ENCODE peak calls at places on chromosomes 2 and 18, in six cellular contexts. One of them, this sample, is unnamed.

GRCh38 chr2:101463885-101464653 is 10.8 kb downstream of the RFX8 start:
- DNase-seq in Panc1: no peak
- DNase-seq in transverse colon: no peak
- DNase-seq in HCT116: no peak
- DNase-seq in stomach: no peak
- DNase-seq in upper lobe of left lung: no peak
- DNase-seq in this sample: peak; percentile 69

GRCh38 chr2:238613610-238614009 is 186.9 kb downstream of the ASB1 start:
- DNase-seq in Panc1: no peak
- DNase-seq in transverse colon: no peak
- DNase-seq in HCT116: no peak
- DNase-seq in stomach: no peak
- DNase-seq in upper lobe of left lung: no peak
- DNase-seq in this sample: no peak

GRCh38 chr2:98514879-98515570 is 70.4 kb downstream of the INPP4A start:
- DNase-seq in Panc1: no peak
- DNase-seq in transverse colon: no peak
- DNase-seq in HCT116: no peak
- DNase-seq in stomach: no peak
- DNase-seq in upper lobe of left lung: no peak
- DNase-seq in this sample: no peak

GRCh38 chr2:211132586-211132985 is 576.2 kb downstream of the CPS1 start:
- DNase-seq in Panc1: no peak
- DNase-seq in transverse colon: no peak
- DNase-seq in HCT116: no peak
- DNase-seq in stomach: no peak
- DNase-seq in upper lobe of left lung: no peak
- DNase-seq in this sample: no peak

GRCh38 chr2:100482741-100483140 is 12.5 kb downstream of the NMS start:
- DNase-seq in Panc1: peak; percentile 2
- DNase-seq in transverse colon: no peak
- DNase-seq in HCT116: no peak
- DNase-seq in stomach: no peak
- DNase-seq in upper lobe of left lung: no peak
- DNase-seq in this sample: no peak

GRCh38 chr18:23498877-23499570 is 4.3 kb upstream of the RMC1 start:
- DNase-seq in Panc1: peak; percentile 38
- DNase-seq in transverse colon: peak; percentile 72
- DNase-seq in HCT116: peak; percentile 59
- DNase-seq in stomach: peak; percentile 76
- DNase-seq in upper lobe of left lung: no peak
- DNase-seq in this sample: peak; percentile 48

GRCh38 chr18:14768241-14768640 is 20.3 kb downstream of the ANKRD30B start:
- DNase-seq in Panc1: no peak
- DNase-seq in transverse colon: no peak
- DNase-seq in HCT116: no peak
- DNase-seq in stomach: no peak
- DNase-seq in upper lobe of left lung: no peak
- DNase-seq in this sample: no peak

GRCh38 chr18:62883937-62884735 is 168.8 kb downstream of the PHLPP1 start:
- DNase-seq in Panc1: no peak
- DNase-seq in transverse colon: no peak
- DNase-seq in HCT116: no peak
- DNase-seq in stomach: no peak
- DNase-seq in upper lobe of left lung: no peak
- DNase-seq in this sample: no peak

GRCh38 chr2:219384083-219384713 is 3.5 kb downstream of the DNPEP start:
- DNase-seq in Panc1: no peak
- DNase-seq in transverse colon: no peak
- DNase-seq in HCT116: no peak
- DNase-seq in stomach: no peak
- DNase-seq in upper lobe of left lung: peak; percentile 50
- DNase-seq in this sample: no peak

GRCh38 chr2:204040016-204040415 is 103.5 kb downstream of the ICOS start:
- DNase-seq in Panc1: no peak
- DNase-seq in transverse colon: no peak
- DNase-seq in HCT116: no peak
- DNase-seq in stomach: no peak
- DNase-seq in upper lobe of left lung: no peak
- DNase-seq in this sample: no peak

GRCh38 chr2:171432206-171432968 is 1.4 kb downstream of the METTL8 start:
- DNase-seq in Panc1: no peak
- DNase-seq in transverse colon: no peak
- DNase-seq in HCT116: no peak
- DNase-seq in stomach: no peak
- DNase-seq in upper lobe of left lung: no peak
- DNase-seq in this sample: no peak
- H3K4me3 ChIP-seq in Panc1: peak overlapping the region; percentile 95
- H3K4me3 ChIP-seq in transverse colon: no peak overlapping the region
- H3K4me3 ChIP-seq in HCT116: peak overlapping the region; percentile 69
- H3K4me3 ChIP-seq in stomach: no peak overlapping the region
- H3K4me3 ChIP-seq in upper lobe of left lung: no peak overlapping the region
- H3K4me3 ChIP-seq in this sample: peak overlapping the region; percentile 87

DNA sequence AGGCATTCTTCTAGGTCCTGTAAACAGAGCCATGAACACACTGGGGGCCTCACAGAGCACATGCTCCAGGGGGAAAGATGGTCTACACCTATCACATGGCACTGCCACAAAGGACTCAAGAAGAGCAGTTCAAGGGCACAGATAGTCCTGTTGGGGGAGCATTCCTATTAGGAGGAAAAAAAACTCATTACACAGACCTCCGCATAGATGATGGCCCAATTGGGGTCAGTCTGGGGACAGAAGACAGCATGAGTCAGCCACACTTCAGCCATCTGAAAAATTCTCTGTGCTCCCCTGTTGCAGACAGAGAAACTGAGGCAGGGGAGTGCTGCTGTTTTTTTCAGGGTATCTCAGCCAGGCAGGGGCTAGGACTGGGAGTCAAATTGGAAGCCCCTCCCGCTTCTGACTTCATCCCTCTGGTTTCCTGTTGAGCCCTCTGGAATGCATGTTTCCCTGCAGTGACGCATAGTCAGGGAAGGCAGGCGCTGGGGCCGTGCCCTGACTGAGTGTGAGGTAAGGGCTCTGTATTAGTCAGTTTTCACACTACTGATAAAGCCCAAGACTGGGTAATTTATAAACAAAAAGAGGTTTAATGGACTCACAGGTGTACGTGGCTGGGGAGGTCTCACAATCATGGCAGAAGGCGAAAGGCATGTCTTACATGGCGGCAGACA is 67.9 kb downstream of the RHOB start:
- DNase-seq in Panc1: no peak
- DNase-seq in transverse colon: peak; percentile 29
- DNase-seq in HCT116: peak; percentile 64
- DNase-seq in stomach: no peak
- DNase-seq in upper lobe of left lung: no peak
- DNase-seq in this sample: no peak
- TF ChIP-seq POLR2AphosphoS5 in Panc1: no peak
- TF ChIP-seq POLR2AphosphoS5 in transverse colon: no peak
- TF ChIP-seq POLR2AphosphoS5 in HCT116: peak; percentile 63
- TF ChIP-seq POLR2AphosphoS5 in stomach: peak; percentile 52
- TF ChIP-seq POLR2AphosphoS5 in upper lobe of left lung: no peak
- TF ChIP-seq POLR2AphosphoS5 in this sample: no peak

DNA sequence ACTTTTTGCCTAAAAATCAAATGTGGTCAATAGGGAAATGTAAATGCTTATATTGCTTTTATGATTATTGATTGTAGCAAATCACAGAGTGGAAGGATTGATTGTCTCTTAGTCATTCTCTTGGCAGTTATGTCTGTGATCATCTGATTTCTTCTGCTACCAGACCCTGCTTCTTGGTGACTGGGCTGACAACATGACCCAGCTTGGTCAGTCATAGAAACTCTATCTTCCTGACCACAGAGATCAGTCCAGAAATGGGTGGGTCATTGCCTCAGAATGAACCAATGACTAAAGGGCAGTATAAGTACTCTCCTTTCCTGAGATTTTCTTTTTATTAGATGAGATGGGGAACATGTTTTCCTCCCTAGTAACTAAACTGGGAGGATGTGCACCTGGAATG is 87.6 kb downstream of the MAIP1 start:
- DNase-seq in Panc1: no peak
- DNase-seq in transverse colon: no peak
- DNase-seq in HCT116: no peak
- DNase-seq in stomach: no peak
- DNase-seq in upper lobe of left lung: no peak
- DNase-seq in this sample: no peak
- H3K4me3 ChIP-seq in Panc1: no peak overlapping the region
- H3K4me3 ChIP-seq in transverse colon: no peak overlapping the region
- H3K4me3 ChIP-seq in HCT116: no peak overlapping the region
- H3K4me3 ChIP-seq in stomach: no peak overlapping the region
- H3K4me3 ChIP-seq in upper lobe of left lung: no peak overlapping the region
- H3K4me3 ChIP-seq in this sample: no peak overlapping the region

GRCh38 chr2:135167273-135167672 is 115.2 kb downstream of the RAB3GAP1 start:
- DNase-seq in Panc1: no peak
- DNase-seq in transverse colon: no peak
- DNase-seq in HCT116: no peak
- DNase-seq in stomach: no peak
- DNase-seq in upper lobe of left lung: no peak
- DNase-seq in this sample: no peak

GRCh38 chr2:135163306-135163705 is 111.2 kb downstream of the RAB3GAP1 start:
- DNase-seq in Panc1: no peak
- DNase-seq in transverse colon: no peak
- DNase-seq in HCT116: no peak
- DNase-seq in stomach: no peak
- DNase-seq in upper lobe of left lung: no peak
- DNase-seq in this sample: no peak

GRCh38 chr2:135168119-135168872 is 116.2 kb downstream of the RAB3GAP1 start:
- DNase-seq in Panc1: no peak
- DNase-seq in transverse colon: no peak
- DNase-seq in HCT116: no peak
- DNase-seq in stomach: no peak
- DNase-seq in upper lobe of left lung: no peak
- DNase-seq in this sample: no peak

GRCh38 chr2:135162377-135162776 is 110.3 kb downstream of the RAB3GAP1 start:
- DNase-seq in Panc1: no peak
- DNase-seq in transverse colon: no peak
- DNase-seq in HCT116: no peak
- DNase-seq in stomach: no peak
- DNase-seq in upper lobe of left lung: no peak
- DNase-seq in this sample: no peak

DNA sequence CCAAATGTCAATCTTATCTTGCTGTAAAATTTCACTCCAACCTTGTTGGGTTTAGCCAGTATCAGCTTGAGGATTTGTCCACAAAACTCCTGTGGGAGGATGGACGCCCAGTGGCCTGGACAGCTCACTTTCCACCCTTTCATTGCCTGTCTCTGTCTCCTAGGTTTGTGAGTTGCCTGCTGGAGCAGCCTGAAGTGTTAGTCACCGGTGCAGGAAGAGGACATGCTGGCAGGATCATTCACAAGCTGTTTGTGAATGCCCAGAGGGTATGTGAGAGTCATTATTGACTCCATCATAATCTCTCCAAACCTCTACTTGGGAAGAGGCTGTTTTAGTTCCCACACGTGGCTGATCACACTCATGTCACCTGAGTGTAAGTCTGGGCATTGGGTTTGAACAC is 112.3 kb downstream of the RAB3GAP1 start:
- DNase-seq in Panc1: no peak
- DNase-seq in transverse colon: no peak
- DNase-seq in HCT116: no peak
- DNase-seq in stomach: no peak
- DNase-seq in upper lobe of left lung: no peak
- DNase-seq in this sample: no peak
- TF ChIP-seq POLR2AphosphoS5 in Panc1: no peak
- TF ChIP-seq POLR2AphosphoS5 in transverse colon: no peak
- TF ChIP-seq POLR2AphosphoS5 in HCT116: no peak
- TF ChIP-seq POLR2AphosphoS5 in stomach: no peak
- TF ChIP-seq POLR2AphosphoS5 in upper lobe of left lung: no peak
- TF ChIP-seq POLR2AphosphoS5 in this sample: no peak

GRCh38 chr2:18432999-18433398 is 127.5 kb downstream of the RDH14 start:
- DNase-seq in Panc1: no peak
- DNase-seq in transverse colon: no peak
- DNase-seq in HCT116: no peak
- DNase-seq in stomach: no peak
- DNase-seq in upper lobe of left lung: no peak
- DNase-seq in this sample: no peak
- H3K4me3 ChIP-seq in Panc1: no peak overlapping the region
- H3K4me3 ChIP-seq in transverse colon: no peak overlapping the region
- H3K4me3 ChIP-seq in HCT116: no peak overlapping the region
- H3K4me3 ChIP-seq in stomach: no peak overlapping the region
- H3K4me3 ChIP-seq in upper lobe of left lung: no peak overlapping the region
- H3K4me3 ChIP-seq in this sample: no peak overlapping the region

DNA sequence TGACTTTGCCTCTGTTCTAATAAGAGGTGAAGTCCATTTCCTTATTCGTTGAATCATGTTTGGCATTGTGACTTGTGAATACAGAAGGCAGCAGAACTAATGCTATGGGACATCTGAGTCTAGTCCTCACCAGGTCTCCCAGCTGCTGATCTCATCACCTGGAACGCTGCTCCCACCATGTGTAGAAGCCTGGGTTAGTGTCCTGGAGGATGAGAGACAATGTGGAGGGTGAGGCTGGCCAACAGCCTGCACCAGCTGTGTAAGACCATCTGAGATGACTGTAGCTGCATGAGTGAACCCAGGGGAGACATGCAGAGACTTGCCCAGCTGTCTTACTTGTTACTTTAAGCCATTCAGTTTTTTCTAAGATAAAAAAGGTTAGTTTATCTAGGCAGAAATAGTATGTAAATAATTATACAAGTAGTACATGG is 3.5 kb upstream of the HAAO start:
- DNase-seq in Panc1: no peak
- DNase-seq in transverse colon: no peak
- DNase-seq in HCT116: no peak
- DNase-seq in stomach: no peak
- DNase-seq in upper lobe of left lung: no peak
- DNase-seq in this sample: no peak
- TF ChIP-seq POLR2AphosphoS5 in Panc1: no peak
- TF ChIP-seq POLR2AphosphoS5 in transverse colon: no peak
- TF ChIP-seq POLR2AphosphoS5 in HCT116: no peak
- TF ChIP-seq POLR2AphosphoS5 in stomach: no peak
- TF ChIP-seq POLR2AphosphoS5 in upper lobe of left lung: no peak
- TF ChIP-seq POLR2AphosphoS5 in this sample: no peak

GRCh38 chr2:62662548-62662947 is 43.0 kb upstream of the EHBP1 start:
- DNase-seq in Panc1: no peak
- DNase-seq in transverse colon: no peak
- DNase-seq in HCT116: no peak
- DNase-seq in stomach: no peak
- DNase-seq in upper lobe of left lung: no peak
- DNase-seq in this sample: no peak

GRCh38 chr2:62663443-62663842 is 42.1 kb upstream of the EHBP1 start:
- DNase-seq in Panc1: no peak
- DNase-seq in transverse colon: no peak
- DNase-seq in HCT116: no peak
- DNase-seq in stomach: no peak
- DNase-seq in upper lobe of left lung: no peak
- DNase-seq in this sample: peak; percentile 87

GRCh38 chr2:62665446-62665845 is 40.1 kb upstream of the EHBP1 start:
- DNase-seq in Panc1: no peak
- DNase-seq in transverse colon: no peak
- DNase-seq in HCT116: no peak
- DNase-seq in stomach: no peak
- DNase-seq in upper lobe of left lung: no peak
- DNase-seq in this sample: no peak

GRCh38 chr2:62662131-62662530 is 43.4 kb upstream of the EHBP1 start:
- DNase-seq in Panc1: no peak
- DNase-seq in transverse colon: no peak
- DNase-seq in HCT116: no peak
- DNase-seq in stomach: no peak
- DNase-seq in upper lobe of left lung: no peak
- DNase-seq in this sample: no peak

GRCh38 chr2:62663920-62664319 is 41.6 kb upstream of the EHBP1 start:
- DNase-seq in Panc1: no peak
- DNase-seq in transverse colon: no peak
- DNase-seq in HCT116: no peak
- DNase-seq in stomach: no peak
- DNase-seq in upper lobe of left lung: no peak
- DNase-seq in this sample: no peak
- H3K4me3 ChIP-seq in Panc1: no peak overlapping the region
- H3K4me3 ChIP-seq in transverse colon: no peak overlapping the region
- H3K4me3 ChIP-seq in HCT116: no peak overlapping the region
- H3K4me3 ChIP-seq in stomach: no peak overlapping the region
- H3K4me3 ChIP-seq in upper lobe of left lung: no peak overlapping the region
- H3K4me3 ChIP-seq in this sample: peak overlapping the region; percentile 38